ENCODE peak calls at places on chromosomes 3 and 15, in six cellular contexts. H is Ammon's horn; L is CD8-positive, alpha-beta memory T cell; W is lung; V is GM04503; R is neuronal stem cell. Y is an unnamed sample.

GRCh38 chr3:124032351-124032880 is 40.5 kb upstream of the ROPN1 start:
- DNase-seq in H (peak; percentile 62), L (no peak), W (no peak), V (no peak), R (peak; percentile 48), Y (peak; percentile 80)

GRCh38 chr3:142275856-142276255 is 50.5 kb upstream of the GK5 start:
- DNase-seq in H (no peak), L (no peak), W (no peak), V (peak; percentile 80), R (no peak), Y (no peak)

GRCh38 chr15:57652481-57652880 is 54.0 kb upstream of the POLR2M start:
- DNase-seq in H (peak; percentile 71), L (no peak), W (no peak), V (no peak), R (no peak), Y (no peak)

GRCh38 chr3:123350971-123351370 is 97.9 kb downstream of the ADCY5 start:
- DNase-seq in H (no peak), L (no peak), W (no peak), V (no peak), R (no peak), Y (no peak)

GRCh38 chr15:73069109-73069508 is 16.8 kb downstream of the NEO1 start:
- DNase-seq in H (no peak), L (no peak), W (no peak), V (no peak), R (no peak), Y (no peak)

GRCh38 chr3:23669541-23670255 is 136.1 kb upstream of the UBE2E1 start:
- DNase-seq in H (no peak), L (no peak), W (no peak), V (no peak), R (no peak), Y (no peak)

GRCh38 chr3:43793648-43794372 is 103.1 kb downstream of the ABHD5 start:
- DNase-seq in H (no peak), L (no peak), W (no peak), V (no peak), R (no peak), Y (no peak)

GRCh38 chr3:13584427-13584891 is 35.5 kb downstream of the FBLN2 start:
- DNase-seq in H (no peak), L (no peak), W (no peak), V (no peak), R (no peak), Y (no peak)

GRCh38 chr15:99232740-99233139 is 16.6 kb downstream of the TTC23 start:
- DNase-seq in H (no peak), L (no peak), W (no peak), V (no peak), R (no peak), Y (no peak)

GRCh38 chr15:48544816-48545215 is 100.7 kb downstream of the FBN1 start:
- DNase-seq in H (no peak), L (no peak), W (no peak), V (no peak), R (no peak), Y (no peak)

GRCh38 chr3:24682141-24682547 is 187.5 kb upstream of the THRB start:
- DNase-seq in H (no peak), L (no peak), W (no peak), V (peak; percentile 91), R (no peak), Y (no peak)

GRCh38 chr3:171944109-171945016 is 95.0 kb upstream of the FNDC3B start:
- DNase-seq in H (no peak), L (no peak), W (no peak), V (no peak), R (no peak), Y (no peak)

GRCh38 chr3:121545049-121545563 is 682 bp downstream of the POLQ start:
- DNase-seq in H (no peak), L (no peak), W (no peak), V (no peak), R (no peak), Y (no peak)

GRCh38 chr3:101069796-101070195 is 76.6 kb upstream of the ABI3BP start:
- DNase-seq in H (no peak), L (no peak), W (no peak), V (no peak), R (no peak), Y (no peak)

GRCh38 chr3:151145713-151146070 is 57.3 kb downstream of the GPR171 start:
- DNase-seq in H (no peak), L (no peak), W (no peak), V (no peak), R (no peak), Y (no peak)

GRCh38 chr3:131485116-131485515 is 17.7 kb downstream of the MRPL3 start:
- DNase-seq in H (no peak), L (no peak), W (no peak), V (no peak), R (no peak), Y (no peak)

GRCh38 chr3:32106929-32107362 is 526 bp downstream of the GPD1L start:
- DNase-seq in H (peak; percentile 40), L (no peak), W (peak; percentile 82), V (no peak), R (no peak), Y (no peak)

GRCh38 chr3:76107935-76108570 is 322.7 kb upstream of the ZNF717 start:
- DNase-seq in H (peak; percentile 48), L (no peak), W (no peak), V (no peak), R (no peak), Y (no peak)

GRCh38 chr15:64478863-64479262 is 18.5 kb downstream of the ZNF609 start:
- DNase-seq in H (no peak), L (no peak), W (no peak), V (no peak), R (no peak), Y (no peak)

GRCh38 chr3:81735334-81735733 is 26.1 kb downstream of the GBE1 start:
- DNase-seq in H (no peak), L (no peak), W (no peak), V (no peak), R (no peak), Y (no peak)

GRCh38 chr3:190848891-190849290 is 13.6 kb downstream of the GMNC start:
- DNase-seq in H (no peak), L (no peak), W (no peak), V (no peak), R (no peak), Y (no peak)

GRCh38 chr3:69542265-69543079 is 156.6 kb upstream of the FRMD4B start:
- DNase-seq in H (peak; percentile 90), L (no peak), W (no peak), V (no peak), R (peak; percentile 74), Y (no peak)

GRCh38 chr3:185188816-185189215 is 36.0 kb upstream of the C3orf70 start:
- DNase-seq in H (no peak), L (no peak), W (no peak), V (no peak), R (no peak), Y (peak; percentile 18)

GRCh38 chr3:139745831-139746230 is 68.1 kb upstream of the NMNAT3 start:
- DNase-seq in H (no peak), L (no peak), W (no peak), V (no peak), R (no peak), Y (no peak)

GRCh38 chr3:42831321-42831713 is 22.1 kb downstream of the ACKR2 start:
- DNase-seq in H (peak; percentile 73), L (peak; percentile 62), W (peak; percentile 80), V (no peak), R (peak; percentile 67), Y (peak; percentile 61)

GRCh38 chr3:127393131-127393820 is 105.4 kb upstream of the PRR20G start:
- DNase-seq in H (no peak), L (no peak), W (no peak), V (no peak), R (no peak), Y (no peak)

GRCh38 chr3:119181765-119182164 is 8.4 kb downstream of the UPK1B start:
- DNase-seq in H (no peak), L (no peak), W (no peak), V (no peak), R (no peak), Y (no peak)

GRCh38 chr3:27576171-27576570 is 92.0 kb upstream of the SLC4A7 start:
- DNase-seq in H (no peak), L (no peak), W (no peak), V (no peak), R (no peak), Y (no peak)

GRCh38 chr3:50170689-50171088 is 15.6 kb downstream of the SEMA3F start:
- DNase-seq in H (no peak), L (no peak), W (peak; percentile 60), V (no peak), R (no peak), Y (no peak)

GRCh38 chr3:13111874-13112520 is 38.8 kb upstream of the IQSEC1 start:
- DNase-seq in H (no peak), L (no peak), W (peak; percentile 38), V (no peak), R (no peak), Y (no peak)

GRCh38 chr15:77402740-77403379 is 17.0 kb downstream of the PEAK1 start:
- DNase-seq in H (peak; percentile 20), L (no peak), W (no peak), V (peak; percentile 44), R (no peak), Y (no peak)

GRCh38 chr3:122942937-122943827 is 84.4 kb downstream of the SEMA5B start:
- DNase-seq in H (peak; percentile 67), L (no peak), W (peak; percentile 81), V (no peak), R (peak; percentile 67), Y (peak; percentile 39)

GRCh38 chr3:177126015-177126773 is 71.1 kb downstream of the TBL1XR1 start:
- DNase-seq in H (no peak), L (no peak), W (no peak), V (peak; percentile 60), R (no peak), Y (no peak)

GRCh38 chr3:46869440-46869839 is 6.2 kb upstream of the MYL3 start:
- DNase-seq in H (no peak), L (no peak), W (no peak), V (no peak), R (no peak), Y (no peak)

GRCh38 chr3:169228522-169228921 is 435.0 kb downstream of the MECOM start:
- DNase-seq in H (no peak), L (no peak), W (no peak), V (no peak), R (no peak), Y (no peak)

Y was measured in NCI-H2107.